ENCODE peak calls at places on chromosomes 4 and X, in seven cellular contexts. S, G, C, T, Z, U and R are unnamed samples.

GRCh38 chr4:186946682-186947294 is 223.1 kb upstream of the FAT1 start:
- DNase-seq in G (peak), S (no peak), Z (no peak), T (peak), C (no peak), U (peak), R (no peak)

GRCh38 chrX:3815896-3816664 is 102.6 kb upstream of the PRKX start:
- DNase-seq in Z (peak), S (peak), T (peak), C (no peak), G (peak), U (peak), R (no peak)

GRCh38 chrX:133698298-133698697 is 283.0 kb upstream of the GPC4 start:
- DNase-seq in S (no peak), U (no peak), T (no peak), C (no peak), G (no peak), Z (no peak), R (no peak)

GRCh38 chr4:182577411-182577810 is 334.2 kb downstream of the TENM3 start:
- DNase-seq in Z (no peak), U (no peak), C (no peak), S (no peak), T (no peak), G (no peak), R (no peak)

GRCh38 chrX:146241902-146242301 is 424.3 kb downstream of the SLITRK2 start:
- DNase-seq in T (no peak), S (no peak), G (no peak), U (no peak), Z (no peak), C (no peak), R (no peak)

GRCh38 chrX:150476183-150476699 is 92.2 kb upstream of the MTM1 start:
- DNase-seq in U (no peak), T (no peak), C (no peak), S (no peak), Z (no peak), G (no peak), R (no peak)

GRCh38 chrX:9515973-9516538 is 51.2 kb downstream of the TBL1X start:
- DNase-seq in U (no peak), G (no peak), C (no peak), S (peak), Z (no peak), T (no peak), R (no peak)

GRCh38 chr4:184343400-184344177 is 125.9 kb upstream of the ENPP6 start:
- DNase-seq in T (peak), C (peak), Z (peak), U (peak), S (peak), G (peak), R (peak)

GRCh38 chr4:87989765-87990164 is 14.3 kb downstream of the SPP1 start:
- DNase-seq in G (no peak), Z (no peak), T (no peak), C (no peak), S (no peak), U (no peak), R (no peak)

GRCh38 chr4:99946346-99947189 is at the start of gene DNAJB14:
- DNase-seq in T (peak), Z (peak), G (peak), S (peak), C (peak), U (peak), R (peak)

GRCh38 chrX:6917666-6918065 is 229.8 kb upstream of the STS start:
- DNase-seq in C (no peak), S (no peak), U (no peak), Z (no peak), G (no peak), T (no peak), R (no peak)

GRCh38 chrX:23756165-23756564 is 13.1 kb upstream of the ACOT9 start:
- DNase-seq in S (no peak), U (peak), G (peak), Z (peak), C (peak), T (peak), R (peak)